ENCODE peak calls at places on chromosomes 2 and 18, in five cellular contexts. One of them, this sample, is unnamed.

GRCh38 chr18:36519358-36519757 is 221.8 kb downstream of the FHOD3 start:
- DNase-seq in activated T-cell treated with anti-CD3 and anti-CD28 coated beads for 1 hour: no peak
- DNase-seq in T-helper 22 cell: no peak
- DNase-seq in iPS DF 19.7: no peak
- DNase-seq in left kidney: no peak
- DNase-seq in this sample: no peak

GRCh38 chr2:120445431-120446143 is 99.7 kb downstream of the INHBB start:
- DNase-seq in activated T-cell treated with anti-CD3 and anti-CD28 coated beads for 1 hour: no peak
- DNase-seq in T-helper 22 cell: no peak
- DNase-seq in iPS DF 19.7: no peak
- DNase-seq in left kidney: peak
- DNase-seq in this sample: no peak

GRCh38 chr2:240346015-240346752 is 89.3 kb upstream of the GPC1 start:
- DNase-seq in activated T-cell treated with anti-CD3 and anti-CD28 coated beads for 1 hour: no peak
- DNase-seq in T-helper 22 cell: no peak
- DNase-seq in iPS DF 19.7: no peak
- DNase-seq in left kidney: no peak
- DNase-seq in this sample: no peak

GRCh38 chr2:197596751-197597150 is 78.6 kb downstream of the RFTN2 start:
- DNase-seq in activated T-cell treated with anti-CD3 and anti-CD28 coated beads for 1 hour: no peak
- DNase-seq in T-helper 22 cell: no peak
- DNase-seq in iPS DF 19.7: no peak
- DNase-seq in left kidney: no peak
- DNase-seq in this sample: no peak

GRCh38 chr2:210445116-210445707 is 31.3 kb downstream of the LANCL1 start:
- DNase-seq in activated T-cell treated with anti-CD3 and anti-CD28 coated beads for 1 hour: no peak
- DNase-seq in T-helper 22 cell: no peak
- DNase-seq in iPS DF 19.7: no peak
- DNase-seq in left kidney: peak
- DNase-seq in this sample: no peak

GRCh38 chr2:176755537-176756135 is 457.0 kb upstream of the HNRNPA3 start:
- DNase-seq in activated T-cell treated with anti-CD3 and anti-CD28 coated beads for 1 hour: no peak
- DNase-seq in T-helper 22 cell: no peak
- DNase-seq in iPS DF 19.7: no peak
- DNase-seq in left kidney: no peak
- DNase-seq in this sample: no peak

GRCh38 chr2:26716340-26716739 is 23.8 kb downstream of the KCNK3 start:
- DNase-seq in activated T-cell treated with anti-CD3 and anti-CD28 coated beads for 1 hour: no peak
- DNase-seq in T-helper 22 cell: no peak
- DNase-seq in iPS DF 19.7: no peak
- DNase-seq in left kidney: no peak
- DNase-seq in this sample: no peak

GRCh38 chr18:63986885-63987284 is 17.0 kb downstream of the SERPINB8 start:
- DNase-seq in activated T-cell treated with anti-CD3 and anti-CD28 coated beads for 1 hour: no peak
- DNase-seq in T-helper 22 cell: no peak
- DNase-seq in iPS DF 19.7: no peak
- DNase-seq in left kidney: no peak
- DNase-seq in this sample: no peak

GRCh38 chr2:43348904-43349725 is 122.7 kb upstream of the ZFP36L2 start:
- DNase-seq in activated T-cell treated with anti-CD3 and anti-CD28 coated beads for 1 hour: no peak
- DNase-seq in T-helper 22 cell: no peak
- DNase-seq in iPS DF 19.7: no peak
- DNase-seq in left kidney: peak
- DNase-seq in this sample: no peak

GRCh38 chr2:121136323-121136722 is 148.7 kb downstream of the TFCP2L1 start:
- DNase-seq in activated T-cell treated with anti-CD3 and anti-CD28 coated beads for 1 hour: no peak
- DNase-seq in T-helper 22 cell: no peak
- DNase-seq in iPS DF 19.7: no peak
- DNase-seq in left kidney: no peak
- DNase-seq in this sample: no peak

GRCh38 chr2:17353268-17353667 is 165.0 kb downstream of the RAD51AP2 start:
- DNase-seq in activated T-cell treated with anti-CD3 and anti-CD28 coated beads for 1 hour: no peak
- DNase-seq in T-helper 22 cell: no peak
- DNase-seq in iPS DF 19.7: no peak
- DNase-seq in left kidney: peak
- DNase-seq in this sample: no peak

GRCh38 chr2:50558182-50558581 is 473.8 kb downstream of the NRXN1 start:
- DNase-seq in activated T-cell treated with anti-CD3 and anti-CD28 coated beads for 1 hour: no peak
- DNase-seq in T-helper 22 cell: no peak
- DNase-seq in iPS DF 19.7: no peak
- DNase-seq in left kidney: no peak
- DNase-seq in this sample: no peak

GRCh38 chr2:235005603-235006259 is 53.9 kb downstream of the SH3BP4 start:
- DNase-seq in activated T-cell treated with anti-CD3 and anti-CD28 coated beads for 1 hour: no peak
- DNase-seq in T-helper 22 cell: no peak
- DNase-seq in iPS DF 19.7: no peak
- DNase-seq in left kidney: peak
- DNase-seq in this sample: no peak

GRCh38 chr18:62325806-62326645 is 916 bp downstream of the TNFRSF11A start:
- DNase-seq in activated T-cell treated with anti-CD3 and anti-CD28 coated beads for 1 hour: no peak
- DNase-seq in T-helper 22 cell: no peak
- DNase-seq in iPS DF 19.7: no peak
- DNase-seq in left kidney: peak
- DNase-seq in this sample: no peak

GRCh38 chr2:46050489-46050888 is 246.7 kb upstream of the EPAS1 start:
- DNase-seq in activated T-cell treated with anti-CD3 and anti-CD28 coated beads for 1 hour: no peak
- DNase-seq in T-helper 22 cell: no peak
- DNase-seq in iPS DF 19.7: peak
- DNase-seq in left kidney: peak
- DNase-seq in this sample: no peak

GRCh38 chr2:27154990-27155615 is 6.3 kb downstream of the TCF23 start:
- DNase-seq in activated T-cell treated with anti-CD3 and anti-CD28 coated beads for 1 hour: no peak
- DNase-seq in T-helper 22 cell: no peak
- DNase-seq in iPS DF 19.7: no peak
- DNase-seq in left kidney: no peak
- DNase-seq in this sample: no peak

GRCh38 chr2:97936199-97936598 is 59.5 kb downstream of the TMEM131 start:
- DNase-seq in activated T-cell treated with anti-CD3 and anti-CD28 coated beads for 1 hour: no peak
- DNase-seq in T-helper 22 cell: no peak
- DNase-seq in iPS DF 19.7: peak
- DNase-seq in left kidney: peak
- DNase-seq in this sample: no peak

GRCh38 chr2:98180456-98180855 is 93.5 kb downstream of the VWA3B start:
- DNase-seq in activated T-cell treated with anti-CD3 and anti-CD28 coated beads for 1 hour: no peak
- DNase-seq in T-helper 22 cell: no peak
- DNase-seq in iPS DF 19.7: no peak
- DNase-seq in left kidney: no peak
- DNase-seq in this sample: no peak

GRCh38 chr18:3451166-3451988 is 1.4 kb downstream of the TGIF1 start:
- DNase-seq in activated T-cell treated with anti-CD3 and anti-CD28 coated beads for 1 hour: peak
- DNase-seq in T-helper 22 cell: peak
- DNase-seq in iPS DF 19.7: no peak
- DNase-seq in left kidney: peak
- DNase-seq in this sample: peak

GRCh38 chr2:157789933-157790511 is 86.1 kb downstream of the ACVR1 start:
- DNase-seq in activated T-cell treated with anti-CD3 and anti-CD28 coated beads for 1 hour: no peak
- DNase-seq in T-helper 22 cell: no peak
- DNase-seq in iPS DF 19.7: no peak
- DNase-seq in left kidney: peak
- DNase-seq in this sample: no peak

GRCh38 chr2:49755777-49756176 is 601.5 kb upstream of the FSHR start:
- DNase-seq in activated T-cell treated with anti-CD3 and anti-CD28 coated beads for 1 hour: no peak
- DNase-seq in T-helper 22 cell: no peak
- DNase-seq in iPS DF 19.7: no peak
- DNase-seq in left kidney: no peak
- DNase-seq in this sample: no peak

GRCh38 chr2:46922049-46922448 is 6.4 kb upstream of the MCFD2 start:
- DNase-seq in activated T-cell treated with anti-CD3 and anti-CD28 coated beads for 1 hour: no peak
- DNase-seq in T-helper 22 cell: no peak
- DNase-seq in iPS DF 19.7: no peak
- DNase-seq in left kidney: no peak
- DNase-seq in this sample: no peak

GRCh38 chr2:232761301-232761907 is 15.0 kb downstream of the KCNJ13 start:
- DNase-seq in activated T-cell treated with anti-CD3 and anti-CD28 coated beads for 1 hour: peak
- DNase-seq in T-helper 22 cell: no peak
- DNase-seq in iPS DF 19.7: no peak
- DNase-seq in left kidney: peak
- DNase-seq in this sample: no peak

GRCh38 chr2:216387262-216387661 is 15.0 kb upstream of the MARCHF4 start:
- DNase-seq in activated T-cell treated with anti-CD3 and anti-CD28 coated beads for 1 hour: no peak
- DNase-seq in T-helper 22 cell: no peak
- DNase-seq in iPS DF 19.7: no peak
- DNase-seq in left kidney: no peak
- DNase-seq in this sample: no peak

GRCh38 chr2:173118385-173118784 is 42.7 kb downstream of the MAP3K20 start:
- DNase-seq in activated T-cell treated with anti-CD3 and anti-CD28 coated beads for 1 hour: no peak
- DNase-seq in T-helper 22 cell: no peak
- DNase-seq in iPS DF 19.7: no peak
- DNase-seq in left kidney: no peak
- DNase-seq in this sample: no peak

GRCh38 chr2:230738391-230738811 is 25.8 kb downstream of the CAB39 start:
- DNase-seq in activated T-cell treated with anti-CD3 and anti-CD28 coated beads for 1 hour: no peak
- DNase-seq in T-helper 22 cell: no peak
- DNase-seq in iPS DF 19.7: no peak
- DNase-seq in left kidney: no peak
- DNase-seq in this sample: no peak

GRCh38 chr2:129929321-129930290 is 49.9 kb upstream of the RAB6C start:
- DNase-seq in activated T-cell treated with anti-CD3 and anti-CD28 coated beads for 1 hour: no peak
- DNase-seq in T-helper 22 cell: no peak
- DNase-seq in iPS DF 19.7: no peak
- DNase-seq in left kidney: peak
- DNase-seq in this sample: no peak

GRCh38 chr2:120740375-120740764 is 4.7 kb downstream of the GLI2 start:
- DNase-seq in activated T-cell treated with anti-CD3 and anti-CD28 coated beads for 1 hour: no peak
- DNase-seq in T-helper 22 cell: no peak
- DNase-seq in iPS DF 19.7: no peak
- DNase-seq in left kidney: no peak
- DNase-seq in this sample: no peak

GRCh38 chr2:20617892-20618467 is 32.9 kb downstream of the HS1BP3 start:
- DNase-seq in activated T-cell treated with anti-CD3 and anti-CD28 coated beads for 1 hour: no peak
- DNase-seq in T-helper 22 cell: no peak
- DNase-seq in iPS DF 19.7: no peak
- DNase-seq in left kidney: peak
- DNase-seq in this sample: no peak